ENCODE peak calls at places on chromosomes 11 and 22, in eight cellular contexts. A is cardiac muscle cell; M is effector memory CD4-positive, alpha-beta T cell; C is esophagus squamous epithelium; T is stomach; Y is A549; G is psoas muscle; V is heart left ventricle. Q is an unnamed sample.
A peak's percentile ranks its signal among the peaks of the same experiment; 100 is the strongest.

GRCh38 chr11:1749020-1749758 is 1.2 kb downstream of the IFITM10 start:
- DNase-seq in A (peak; percentile 24), M (no peak), C (no peak), T (no peak), Y (no peak), G (no peak), V (no peak), Q (no peak)

GRCh38 chr11:17637901-17638300 is 81.5 kb upstream of the MYOD1 start:
- DNase-seq in A (no peak), M (no peak), C (no peak), T (no peak), Y (no peak), G (no peak), V (no peak), Q (no peak)

GRCh38 chr11:121928597-121929580 is 187.1 kb downstream of the BLID start:
- DNase-seq in A (peak; percentile 46), M (no peak), C (no peak), T (no peak), Y (no peak), G (no peak), V (no peak), Q (no peak)

GRCh38 chr11:63672934-63673539 is 1.9 kb upstream of the ATL3 start:
- DNase-seq in A (no peak), M (no peak), C (no peak), T (no peak), Y (peak; percentile 18), G (no peak), V (no peak), Q (no peak)

GRCh38 chr11:71341173-71341572 is 88.8 kb upstream of the SHANK2 start:
- DNase-seq in A (no peak), M (no peak), C (no peak), T (no peak), Y (no peak), G (no peak), V (no peak), Q (no peak)

GRCh38 chr11:132332521-132332920 is 962.1 kb downstream of the NTM start:
- DNase-seq in A (no peak), M (no peak), C (no peak), T (no peak), Y (no peak), G (no peak), V (no peak), Q (no peak)

GRCh38 chr11:117815262-117815803 is 9.2 kb downstream of the FXYD2 start:
- DNase-seq in A (no peak), M (peak; percentile 60), C (peak; percentile 37), T (no peak), Y (no peak), G (no peak), V (no peak), Q (no peak)

GRCh38 chr11:1569251-1569780 is 2.8 kb downstream of the DUSP8 start:
- DNase-seq in A (no peak), M (no peak), C (no peak), T (peak; percentile 49), Y (no peak), G (no peak), V (no peak), Q (no peak)

GRCh38 chr11:74849525-74850391 is 99.1 kb downstream of the XRRA1 start:
- DNase-seq in A (no peak), M (no peak), C (no peak), T (no peak), Y (no peak), G (peak; percentile 56), V (no peak), Q (no peak)

GRCh38 chr11:9313648-9314290 is 624 bp downstream of the TMEM41B start:
- DNase-seq in A (peak; percentile 48), M (peak; percentile 17), C (no peak), T (peak; percentile 26), Y (no peak), G (no peak), V (peak; percentile 33), Q (no peak)

GRCh38 chr11:124123587-124123986 is 8.3 kb downstream of the VWA5A start:
- DNase-seq in A (no peak), M (no peak), C (no peak), T (no peak), Y (no peak), G (no peak), V (no peak), Q (no peak)

GRCh38 chr11:9977554-9977953 is 313.7 kb downstream of the SWAP70 start:
- DNase-seq in A (no peak), M (no peak), C (no peak), T (no peak), Y (no peak), G (no peak), V (no peak), Q (no peak)

GRCh38 chr11:83693279-83693992 is 407.3 kb upstream of the CCDC90B start:
- DNase-seq in A (no peak), M (no peak), C (no peak), T (no peak), Y (no peak), G (no peak), V (no peak), Q (no peak)

GRCh38 chr11:118535261-118535660 is 4.3 kb downstream of the TMEM25 start:
- DNase-seq in A (no peak), M (no peak), C (no peak), T (no peak), Y (no peak), G (no peak), V (no peak), Q (no peak)

GRCh38 chr22:41768420-41768819 is 32.1 kb upstream of the CCDC134 start:
- DNase-seq in A (no peak), M (no peak), C (no peak), T (no peak), Y (no peak), G (no peak), V (no peak), Q (no peak)

GRCh38 chr22:24208012-24208749 is 26.9 kb downstream of the SUSD2 start:
- DNase-seq in A (no peak), M (no peak), C (no peak), T (peak; percentile 58), Y (peak; percentile 96), G (no peak), V (peak; percentile 56), Q (peak; percentile 86)

GRCh38 chr11:83639995-83640758 is 354.0 kb upstream of the CCDC90B start:
- DNase-seq in A (no peak), M (no peak), C (no peak), T (no peak), Y (no peak), G (no peak), V (no peak), Q (no peak)

GRCh38 chr11:34354782-34355181 is 3.0 kb downstream of the ABTB2 start:
- DNase-seq in A (no peak), M (no peak), C (no peak), T (no peak), Y (peak; percentile 48), G (no peak), V (no peak), Q (no peak)

GRCh38 chr11:17600316-17601205 is 53.5 kb downstream of the OTOG start:
- DNase-seq in A (no peak), M (no peak), C (no peak), T (peak; percentile 17), Y (no peak), G (no peak), V (no peak), Q (peak; percentile 50)

GRCh38 chr11:32005786-32006406 is 85.0 kb upstream of the RCN1 start:
- DNase-seq in A (no peak), M (no peak), C (no peak), T (no peak), Y (no peak), G (no peak), V (no peak), Q (no peak)

GRCh38 chr11:16382638-16383380 is 26.5 kb upstream of the SOX6 start:
- DNase-seq in A (no peak), M (no peak), C (no peak), T (no peak), Y (no peak), G (no peak), V (no peak), Q (no peak)

GRCh38 chr11:16385099-16385498 is 28.8 kb upstream of the SOX6 start:
- DNase-seq in A (no peak), M (no peak), C (no peak), T (no peak), Y (no peak), G (no peak), V (no peak), Q (no peak)

GRCh38 chr11:16381177-16381576 is 24.8 kb upstream of the SOX6 start:
- DNase-seq in A (no peak), M (no peak), C (no peak), T (no peak), Y (no peak), G (no peak), V (no peak), Q (no peak)

DNA sequence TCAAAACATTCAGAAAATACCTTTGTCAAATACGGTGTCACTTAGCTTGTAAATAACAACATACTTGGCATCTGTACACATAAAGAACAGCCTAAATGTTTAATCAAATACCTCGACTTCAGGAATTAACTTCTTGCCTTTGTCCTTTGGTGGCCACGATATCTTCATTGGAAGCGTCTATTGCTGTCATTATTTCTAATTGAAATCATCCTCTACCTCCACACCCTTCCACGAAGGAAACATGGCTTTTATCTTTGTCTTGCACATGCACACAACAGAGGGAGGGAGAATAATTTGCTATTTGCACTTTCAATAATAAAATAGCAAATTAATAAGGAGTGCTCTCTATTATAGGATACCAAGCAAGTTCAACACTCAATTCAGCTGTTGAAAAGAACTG is 25.8 kb upstream of the SOX6 start:
- DNase-seq in A (no peak), M (no peak), C (no peak), T (no peak), Y (no peak), G (no peak), V (no peak), Q (no peak)
- H3K27ac ChIP-seq in A (no peak overlapping the region), M (no peak overlapping the region), C (no peak overlapping the region), T (no peak overlapping the region), Y (no peak overlapping the region), G (no peak overlapping the region), V (no peak overlapping the region), Q (no peak overlapping the region)

GRCh38 chr22:48658871-48659270 is 1168.8 kb downstream of the BRD1 start:
- DNase-seq in A (no peak), M (no peak), C (no peak), T (no peak), Y (no peak), G (no peak), V (no peak), Q (no peak)
- H3K9me3 ChIP-seq in A (no peaks in the 10 kb centered on the region), M (no peaks in the 10 kb centered on the region), C (peaks cover 13% of the 10 kb centered on the region), T (peaks cover 14% of the 10 kb centered on the region), Y (peaks cover 5% of the 10 kb centered on the region), G (peaks cover 7% of the 10 kb centered on the region), V (peaks cover 5% of the 10 kb centered on the region), Q (peaks cover 8% of the 10 kb centered on the region)

GRCh38 chr22:19776433-19777031 is 16.0 kb downstream of the TBX1 start:
- DNase-seq in A (no peak), M (no peak), C (no peak), T (no peak), Y (no peak), G (no peak), V (no peak), Q (no peak)
- H3K4me1 ChIP-seq in A (peaks cover 2% of the 10 kb centered on the region), M (peaks cover 4% of the 10 kb centered on the region), C (no peaks in the 10 kb centered on the region), T (no peaks in the 10 kb centered on the region), Y (no peaks in the 10 kb centered on the region), G (peaks cover 7% of the 10 kb centered on the region), V (peaks cover 19% of the 10 kb centered on the region), Q (peaks cover 3% of the 10 kb centered on the region)

DNA sequence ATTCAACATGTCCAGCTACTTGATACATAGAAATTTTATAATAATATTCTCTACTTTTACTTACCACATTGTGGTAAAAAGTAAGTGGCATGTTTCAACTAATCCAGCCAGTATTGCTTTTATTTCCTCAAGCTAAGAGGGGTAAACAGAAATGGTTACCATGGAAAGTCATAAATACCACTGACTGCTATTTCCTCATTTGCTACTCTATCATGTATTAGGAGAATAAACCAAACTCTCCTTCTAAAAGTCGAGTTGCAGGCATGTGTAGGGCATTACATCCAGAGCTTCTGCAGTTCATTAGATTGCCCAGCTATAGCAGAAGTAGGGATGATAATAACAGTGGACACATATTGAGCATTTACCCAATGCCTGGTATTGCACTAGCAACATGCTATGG is 208.4 kb downstream of the MAML2 start:
- DNase-seq in A (no peak), M (no peak), C (no peak), T (no peak), Y (peak; percentile 35), G (no peak), V (no peak), Q (no peak)
- H3K27ac ChIP-seq in A (no peak overlapping the region), M (no peak overlapping the region), C (no peak overlapping the region), T (no peak overlapping the region), Y (no peak overlapping the region), G (no peak overlapping the region), V (no peak overlapping the region), Q (no peak overlapping the region)